ENCODE peak calls at places on chromosomes 13 and 19, in four cellular contexts. V is neuronal stem cell, M is dorsolateral prefrontal cortex, N is aorta. O is an unnamed sample.

GRCh38 chr13:35712907-35713685 is 236.6 kb upstream of the MAB21L1 start:
- DNase-seq in N (no peak), V (no peak), M (no peak), O (no peak)

GRCh38 chr13:24925318-24926231 is 161.6 kb downstream of the RNF17 start:
- DNase-seq in V (no peak), N (no peak), M (no peak), O (no peak)

GRCh38 chr19:10361569-10362011 is 18.8 kb downstream of the TYK2 start:
- DNase-seq in N (no peak), M (no peak), V (no peak), O (no peak)

GRCh38 chr13:90591927-90592268 is 755.6 kb upstream of the MIR17HG start:
- DNase-seq in M (no peak), V (no peak), N (no peak), O (no peak)

GRCh38 chr13:99377641-99378040 is 70.4 kb upstream of the GPR183 start:
- DNase-seq in N (no peak), V (no peak), M (no peak), O (no peak)

GRCh38 chr19:58569943-58570670 is 3.0 kb downstream of the MZF1 start:
- DNase-seq in V (no peak), M (peak; percentile 18), N (peak; percentile 51), O (peak; percentile 66)

GRCh38 chr13:111914241-111915103 is 152.5 kb upstream of the SOX1 start:
- DNase-seq in V (no peak), N (no peak), M (peak; percentile 17), O (no peak)

GRCh38 chr19:51140441-51140840 is 1.7 kb upstream of the SIGLEC7 start:
- DNase-seq in M (no peak), N (no peak), V (no peak), O (no peak)

GRCh38 chr13:110774051-110774450 is 60.6 kb downstream of the ING1 start:
- DNase-seq in M (no peak), V (no peak), N (no peak), O (no peak)

GRCh38 chr13:66036024-66036614 is 1194.0 kb downstream of the PCDH9 start:
- DNase-seq in N (no peak), M (no peak), V (peak; percentile 44), O (no peak)

GRCh38 chr19:1986357-1987162 is 29.0 kb downstream of the BTBD2 start:
- DNase-seq in N (no peak), V (no peak), M (no peak), O (peak; percentile 74)

GRCh38 chr19:45508931-45509691 is 1.8 kb downstream of the VASP start:
- DNase-seq in N (peak; percentile 94), M (no peak), V (peak; percentile 37), O (peak; percentile 94)
- H3K27ac ChIP-seq in N (peak overlapping the region; percentile 94), M (peak overlapping the region; percentile 84), V (peak overlapping the region; percentile 23), O (peak overlapping the region; percentile 90)

GRCh38 chr13:114130131-114130707 is 2.2 kb downstream of the RASA3 start:
- DNase-seq in V (no peak), M (no peak), N (no peak), O (peak; percentile 76)
- H3K27ac ChIP-seq in V (no peak overlapping the region), M (peak overlapping the region; percentile 80), N (no peak overlapping the region), O (peak overlapping the region; percentile 83)

GRCh38 chr19:33609353-33609752 is 12.4 kb upstream of the CHST8 start:
- DNase-seq in V (no peak), M (no peak), N (no peak), O (no peak)
- H3K27ac ChIP-seq in V (no peak overlapping the region), M (no peak overlapping the region), N (no peak overlapping the region), O (no peak overlapping the region)

DNA sequence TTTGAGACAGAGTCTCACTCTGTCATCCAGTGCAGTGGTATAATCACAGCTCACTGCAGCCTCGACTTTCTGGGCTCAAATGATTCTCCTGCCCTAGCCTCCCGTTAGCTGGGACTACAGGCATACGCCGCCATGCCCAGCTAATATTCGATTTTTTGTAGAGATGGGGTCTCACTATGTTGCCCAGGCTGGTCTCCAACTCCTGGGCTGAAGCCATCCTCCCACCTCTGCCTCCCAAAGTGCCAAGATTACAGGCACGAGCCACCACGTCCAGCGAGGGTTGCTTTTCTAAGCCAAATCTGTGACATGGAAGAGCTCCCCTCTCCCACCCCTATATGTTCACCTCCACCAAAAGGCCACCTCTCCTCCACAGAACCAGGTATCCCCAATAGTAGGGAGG is 10.9 kb upstream of the ATF5 start:
- DNase-seq in M (no peak), N (no peak), V (no peak), O (no peak)
- H3K27ac ChIP-seq in M (no peak overlapping the region), N (no peak overlapping the region), V (no peak overlapping the region), O (no peak overlapping the region)

DNA sequence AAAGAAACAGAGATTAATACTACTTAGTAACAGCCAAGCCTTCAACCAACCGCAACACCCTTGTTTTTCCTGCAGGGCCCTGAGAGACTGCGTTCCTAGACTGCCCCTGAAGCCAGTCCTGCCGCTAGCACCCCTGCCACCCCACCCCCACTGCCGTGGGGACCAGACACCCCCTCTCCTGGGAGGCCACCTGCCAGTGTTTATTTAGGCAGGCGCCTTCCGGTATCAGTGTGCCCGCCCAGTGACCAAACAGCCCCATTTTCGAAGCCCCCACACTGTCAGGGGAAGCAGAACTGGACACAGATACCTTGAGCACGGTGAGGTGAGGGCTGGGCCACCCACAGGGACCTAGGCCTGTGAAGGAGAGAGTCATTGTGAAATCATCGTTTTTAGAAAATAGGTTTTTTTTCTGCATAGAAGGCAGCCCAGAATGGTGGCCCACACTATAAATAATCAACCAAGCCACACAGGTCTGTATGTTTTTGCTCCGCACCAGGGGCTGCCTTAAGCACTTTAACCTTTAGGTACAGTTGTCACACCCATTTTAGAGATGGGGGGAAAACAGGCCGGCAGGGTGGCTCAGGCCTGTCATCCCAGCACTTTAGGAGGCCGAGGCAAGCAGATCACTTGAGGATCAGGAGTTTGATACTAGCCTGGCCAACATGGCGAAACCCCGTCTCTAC is 3.5 kb upstream of the TLE5 start:
- DNase-seq in M (no peak), V (no peak), N (no peak), O (peak; percentile 85)
- H3K27ac ChIP-seq in M (no peak overlapping the region), V (no peak overlapping the region), N (no peak overlapping the region), O (no peak overlapping the region)

O was measured in kidney.